ENCODE peak calls at places on chromosomes 3 and 15, in seven cellular contexts. One of them, this sample, is unnamed.
A peak's percentile ranks its signal among the peaks of the same experiment; 100 is the strongest.

GRCh38 chr3:195253981-195254432 is 17.0 kb downstream of the XXYLT1 start:
- DNase-seq in GM04504: no peak
- DNase-seq in NCI-H2171 treated with DMSO at 0.1 percent for 48 hours: no peak
- DNase-seq in heart left ventricle: no peak
- DNase-seq in H54: no peak
- DNase-seq in NCI-H1436: no peak
- DNase-seq in activated CD4-positive, CD25-positive, alpha-beta regulatory T cell: no peak
- DNase-seq in this sample: no peak

GRCh38 chr3:46516521-46516920 is 18.7 kb downstream of the RTP3 start:
- DNase-seq in GM04504: no peak
- DNase-seq in NCI-H2171 treated with DMSO at 0.1 percent for 48 hours: no peak
- DNase-seq in heart left ventricle: no peak
- DNase-seq in H54: no peak
- DNase-seq in NCI-H1436: no peak
- DNase-seq in activated CD4-positive, CD25-positive, alpha-beta regulatory T cell: no peak
- DNase-seq in this sample: no peak

GRCh38 chr3:52090620-52091468 is 34.5 kb upstream of the DUSP7 start:
- DNase-seq in GM04504: no peak
- DNase-seq in NCI-H2171 treated with DMSO at 0.1 percent for 48 hours: no peak
- DNase-seq in heart left ventricle: peak; percentile 23
- DNase-seq in H54: no peak
- DNase-seq in NCI-H1436: no peak
- DNase-seq in activated CD4-positive, CD25-positive, alpha-beta regulatory T cell: no peak
- DNase-seq in this sample: no peak

GRCh38 chr3:42028474-42028873 is 62.7 kb upstream of the TRAK1 start:
- DNase-seq in GM04504: no peak
- DNase-seq in NCI-H2171 treated with DMSO at 0.1 percent for 48 hours: no peak
- DNase-seq in heart left ventricle: peak; percentile 42
- DNase-seq in H54: no peak
- DNase-seq in NCI-H1436: no peak
- DNase-seq in activated CD4-positive, CD25-positive, alpha-beta regulatory T cell: no peak
- DNase-seq in this sample: no peak

GRCh38 chr15:49314729-49315128 is 108.3 kb upstream of the FGF7 start:
- DNase-seq in GM04504: no peak
- DNase-seq in NCI-H2171 treated with DMSO at 0.1 percent for 48 hours: no peak
- DNase-seq in heart left ventricle: peak; percentile 35
- DNase-seq in H54: no peak
- DNase-seq in NCI-H1436: no peak
- DNase-seq in activated CD4-positive, CD25-positive, alpha-beta regulatory T cell: no peak
- DNase-seq in this sample: no peak

GRCh38 chr3:13144163-13145023 is 71.2 kb upstream of the IQSEC1 start:
- DNase-seq in GM04504: no peak
- DNase-seq in NCI-H2171 treated with DMSO at 0.1 percent for 48 hours: no peak
- DNase-seq in heart left ventricle: no peak
- DNase-seq in H54: no peak
- DNase-seq in NCI-H1436: no peak
- DNase-seq in activated CD4-positive, CD25-positive, alpha-beta regulatory T cell: no peak
- DNase-seq in this sample: no peak

GRCh38 chr3:156382458-156383346 is 172.2 kb downstream of the SSR3 start:
- DNase-seq in GM04504: no peak
- DNase-seq in NCI-H2171 treated with DMSO at 0.1 percent for 48 hours: no peak
- DNase-seq in heart left ventricle: no peak
- DNase-seq in H54: peak; percentile 23
- DNase-seq in NCI-H1436: peak; percentile 3
- DNase-seq in activated CD4-positive, CD25-positive, alpha-beta regulatory T cell: no peak
- DNase-seq in this sample: peak; percentile 26

GRCh38 chr3:65587650-65588439 is 450.9 kb downstream of the MAGI1 start:
- DNase-seq in GM04504: no peak
- DNase-seq in NCI-H2171 treated with DMSO at 0.1 percent for 48 hours: no peak
- DNase-seq in heart left ventricle: no peak
- DNase-seq in H54: no peak
- DNase-seq in NCI-H1436: no peak
- DNase-seq in activated CD4-positive, CD25-positive, alpha-beta regulatory T cell: no peak
- DNase-seq in this sample: no peak

GRCh38 chr15:20295238-20295811 is 246.3 kb downstream of the GOLGA6L6 start:
- DNase-seq in GM04504: no peak
- DNase-seq in NCI-H2171 treated with DMSO at 0.1 percent for 48 hours: no peak
- DNase-seq in heart left ventricle: no peak
- DNase-seq in H54: no peak
- DNase-seq in NCI-H1436: no peak
- DNase-seq in activated CD4-positive, CD25-positive, alpha-beta regulatory T cell: no peak
- DNase-seq in this sample: no peak

GRCh38 chr3:16322189-16322588 is 57.2 kb downstream of the OXNAD1 start:
- DNase-seq in GM04504: no peak
- DNase-seq in NCI-H2171 treated with DMSO at 0.1 percent for 48 hours: peak; percentile 17
- DNase-seq in heart left ventricle: no peak
- DNase-seq in H54: no peak
- DNase-seq in NCI-H1436: no peak
- DNase-seq in activated CD4-positive, CD25-positive, alpha-beta regulatory T cell: no peak
- DNase-seq in this sample: no peak

GRCh38 chr3:19934098-19934566 is at the start of gene EFHB:
- DNase-seq in GM04504: no peak
- DNase-seq in NCI-H2171 treated with DMSO at 0.1 percent for 48 hours: peak; percentile 21
- DNase-seq in heart left ventricle: peak; percentile 37
- DNase-seq in H54: no peak
- DNase-seq in NCI-H1436: peak; percentile 64
- DNase-seq in activated CD4-positive, CD25-positive, alpha-beta regulatory T cell: no peak
- DNase-seq in this sample: no peak

GRCh38 chr15:59200560-59200959 is 6.1 kb upstream of the LDHAL6B start:
- DNase-seq in GM04504: no peak
- DNase-seq in NCI-H2171 treated with DMSO at 0.1 percent for 48 hours: no peak
- DNase-seq in heart left ventricle: no peak
- DNase-seq in H54: no peak
- DNase-seq in NCI-H1436: no peak
- DNase-seq in activated CD4-positive, CD25-positive, alpha-beta regulatory T cell: no peak
- DNase-seq in this sample: no peak

GRCh38 chr15:76149291-76149910 is 89.6 kb downstream of the TMEM266 start:
- DNase-seq in GM04504: no peak
- DNase-seq in NCI-H2171 treated with DMSO at 0.1 percent for 48 hours: peak; percentile 8
- DNase-seq in heart left ventricle: no peak
- DNase-seq in H54: no peak
- DNase-seq in NCI-H1436: no peak
- DNase-seq in activated CD4-positive, CD25-positive, alpha-beta regulatory T cell: no peak
- DNase-seq in this sample: no peak

GRCh38 chr3:169914321-169914720 is 2.9 kb downstream of the SAMD7 start:
- DNase-seq in GM04504: peak; percentile 4
- DNase-seq in NCI-H2171 treated with DMSO at 0.1 percent for 48 hours: no peak
- DNase-seq in heart left ventricle: no peak
- DNase-seq in H54: peak; percentile 6
- DNase-seq in NCI-H1436: no peak
- DNase-seq in activated CD4-positive, CD25-positive, alpha-beta regulatory T cell: no peak
- DNase-seq in this sample: no peak

GRCh38 chr15:67696087-67696486 is 129.2 kb upstream of the SKOR1 start:
- DNase-seq in GM04504: no peak
- DNase-seq in NCI-H2171 treated with DMSO at 0.1 percent for 48 hours: no peak
- DNase-seq in heart left ventricle: no peak
- DNase-seq in H54: no peak
- DNase-seq in NCI-H1436: no peak
- DNase-seq in activated CD4-positive, CD25-positive, alpha-beta regulatory T cell: no peak
- DNase-seq in this sample: no peak

GRCh38 chr3:195809796-195810454 is 1.8 kb downstream of the MUC4 start:
- DNase-seq in GM04504: no peak
- DNase-seq in NCI-H2171 treated with DMSO at 0.1 percent for 48 hours: no peak
- DNase-seq in heart left ventricle: no peak
- DNase-seq in H54: peak; percentile 77
- DNase-seq in NCI-H1436: no peak
- DNase-seq in activated CD4-positive, CD25-positive, alpha-beta regulatory T cell: no peak
- DNase-seq in this sample: no peak

GRCh38 chr3:127610105-127610504 is 11.9 kb downstream of the MCM2 start:
- DNase-seq in GM04504: no peak
- DNase-seq in NCI-H2171 treated with DMSO at 0.1 percent for 48 hours: no peak
- DNase-seq in heart left ventricle: no peak
- DNase-seq in H54: peak; percentile 47
- DNase-seq in NCI-H1436: no peak
- DNase-seq in activated CD4-positive, CD25-positive, alpha-beta regulatory T cell: no peak
- DNase-seq in this sample: no peak

GRCh38 chr15:77674327-77674726 is 41.6 kb upstream of the LINGO1 start:
- DNase-seq in GM04504: no peak
- DNase-seq in NCI-H2171 treated with DMSO at 0.1 percent for 48 hours: no peak
- DNase-seq in heart left ventricle: no peak
- DNase-seq in H54: no peak
- DNase-seq in NCI-H1436: no peak
- DNase-seq in activated CD4-positive, CD25-positive, alpha-beta regulatory T cell: no peak
- DNase-seq in this sample: no peak

GRCh38 chr3:144866504-144866903 is 894.9 kb downstream of the DIPK2A start:
- DNase-seq in GM04504: peak; percentile 31
- DNase-seq in NCI-H2171 treated with DMSO at 0.1 percent for 48 hours: no peak
- DNase-seq in heart left ventricle: no peak
- DNase-seq in H54: no peak
- DNase-seq in NCI-H1436: no peak
- DNase-seq in activated CD4-positive, CD25-positive, alpha-beta regulatory T cell: no peak
- DNase-seq in this sample: no peak

GRCh38 chr3:4302747-4303146 is 422 bp upstream of the SETMAR start:
- DNase-seq in GM04504: no peak
- DNase-seq in NCI-H2171 treated with DMSO at 0.1 percent for 48 hours: no peak
- DNase-seq in heart left ventricle: no peak
- DNase-seq in H54: no peak
- DNase-seq in NCI-H1436: no peak
- DNase-seq in activated CD4-positive, CD25-positive, alpha-beta regulatory T cell: no peak
- DNase-seq in this sample: no peak

GRCh38 chr3:55899887-55900286 is 412.8 kb upstream of the WNT5A start:
- DNase-seq in GM04504: no peak
- DNase-seq in NCI-H2171 treated with DMSO at 0.1 percent for 48 hours: no peak
- DNase-seq in heart left ventricle: no peak
- DNase-seq in H54: no peak
- DNase-seq in NCI-H1436: no peak
- DNase-seq in activated CD4-positive, CD25-positive, alpha-beta regulatory T cell: no peak
- DNase-seq in this sample: peak; percentile 42

GRCh38 chr3:170740726-170741591 is 129.0 kb downstream of the RPL22L1 start:
- DNase-seq in GM04504: peak; percentile 94
- DNase-seq in NCI-H2171 treated with DMSO at 0.1 percent for 48 hours: peak; percentile 37
- DNase-seq in heart left ventricle: peak; percentile 46
- DNase-seq in H54: peak; percentile 20
- DNase-seq in NCI-H1436: no peak
- DNase-seq in activated CD4-positive, CD25-positive, alpha-beta regulatory T cell: no peak
- DNase-seq in this sample: no peak

GRCh38 chr3:194364652-194365434 is 4.7 kb downstream of the LRRC15 start:
- DNase-seq in GM04504: peak; percentile 83
- DNase-seq in NCI-H2171 treated with DMSO at 0.1 percent for 48 hours: peak; percentile 56
- DNase-seq in heart left ventricle: no peak
- DNase-seq in H54: peak; percentile 76
- DNase-seq in NCI-H1436: peak; percentile 32
- DNase-seq in activated CD4-positive, CD25-positive, alpha-beta regulatory T cell: no peak
- DNase-seq in this sample: no peak

GRCh38 chr3:103136621-103137020 is 701.8 kb downstream of the ZPLD1 start:
- DNase-seq in GM04504: no peak
- DNase-seq in NCI-H2171 treated with DMSO at 0.1 percent for 48 hours: no peak
- DNase-seq in heart left ventricle: no peak
- DNase-seq in H54: no peak
- DNase-seq in NCI-H1436: peak; percentile 21
- DNase-seq in activated CD4-positive, CD25-positive, alpha-beta regulatory T cell: no peak
- DNase-seq in this sample: no peak

GRCh38 chr15:43792761-43793493 is 807 bp downstream of the SERF2 start:
- DNase-seq in GM04504: no peak
- DNase-seq in NCI-H2171 treated with DMSO at 0.1 percent for 48 hours: no peak
- DNase-seq in heart left ventricle: peak; percentile 56
- DNase-seq in H54: no peak
- DNase-seq in NCI-H1436: no peak
- DNase-seq in activated CD4-positive, CD25-positive, alpha-beta regulatory T cell: no peak
- DNase-seq in this sample: peak; percentile 60

GRCh38 chr15:34065261-34065660 is 26.3 kb upstream of the AVEN start:
- DNase-seq in GM04504: no peak
- DNase-seq in NCI-H2171 treated with DMSO at 0.1 percent for 48 hours: no peak
- DNase-seq in heart left ventricle: no peak
- DNase-seq in H54: no peak
- DNase-seq in NCI-H1436: no peak
- DNase-seq in activated CD4-positive, CD25-positive, alpha-beta regulatory T cell: no peak
- DNase-seq in this sample: no peak

GRCh38 chr15:55993111-55993803 is at the start of gene NEDD4:
- DNase-seq in GM04504: peak; percentile 72
- DNase-seq in NCI-H2171 treated with DMSO at 0.1 percent for 48 hours: peak; percentile 84
- DNase-seq in heart left ventricle: peak; percentile 93
- DNase-seq in H54: peak; percentile 70
- DNase-seq in NCI-H1436: peak; percentile 76
- DNase-seq in activated CD4-positive, CD25-positive, alpha-beta regulatory T cell: peak; percentile 36
- DNase-seq in this sample: peak; percentile 87

GRCh38 chr3:44019736-44020135 is 221.9 kb upstream of the TOPAZ1 start:
- DNase-seq in GM04504: no peak
- DNase-seq in NCI-H2171 treated with DMSO at 0.1 percent for 48 hours: no peak
- DNase-seq in heart left ventricle: no peak
- DNase-seq in H54: no peak
- DNase-seq in NCI-H1436: no peak
- DNase-seq in activated CD4-positive, CD25-positive, alpha-beta regulatory T cell: no peak
- DNase-seq in this sample: no peak

GRCh38 chr3:57003676-57004075 is 56.8 kb upstream of the SPATA12 start:
- DNase-seq in GM04504: no peak
- DNase-seq in NCI-H2171 treated with DMSO at 0.1 percent for 48 hours: no peak
- DNase-seq in heart left ventricle: no peak
- DNase-seq in H54: no peak
- DNase-seq in NCI-H1436: no peak
- DNase-seq in activated CD4-positive, CD25-positive, alpha-beta regulatory T cell: no peak
- DNase-seq in this sample: no peak

GRCh38 chr3:32869513-32870047 is 51.8 kb downstream of the TRIM71 start:
- DNase-seq in GM04504: no peak
- DNase-seq in NCI-H2171 treated with DMSO at 0.1 percent for 48 hours: no peak
- DNase-seq in heart left ventricle: no peak
- DNase-seq in H54: no peak
- DNase-seq in NCI-H1436: no peak
- DNase-seq in activated CD4-positive, CD25-positive, alpha-beta regulatory T cell: no peak
- DNase-seq in this sample: no peak

GRCh38 chr15:98853593-98854420 is 153.8 kb downstream of the PGPEP1L start:
- DNase-seq in GM04504: no peak
- DNase-seq in NCI-H2171 treated with DMSO at 0.1 percent for 48 hours: no peak
- DNase-seq in heart left ventricle: no peak
- DNase-seq in H54: no peak
- DNase-seq in NCI-H1436: no peak
- DNase-seq in activated CD4-positive, CD25-positive, alpha-beta regulatory T cell: no peak
- DNase-seq in this sample: no peak

GRCh38 chr3:141737108-141737507 is 990 bp upstream of the RNF7 start:
- DNase-seq in GM04504: no peak
- DNase-seq in NCI-H2171 treated with DMSO at 0.1 percent for 48 hours: no peak
- DNase-seq in heart left ventricle: no peak
- DNase-seq in H54: no peak
- DNase-seq in NCI-H1436: no peak
- DNase-seq in activated CD4-positive, CD25-positive, alpha-beta regulatory T cell: no peak
- DNase-seq in this sample: peak; percentile 46

GRCh38 chr3:186406669-186407635 is 44.9 kb upstream of the DGKG start:
- DNase-seq in GM04504: no peak
- DNase-seq in NCI-H2171 treated with DMSO at 0.1 percent for 48 hours: no peak
- DNase-seq in heart left ventricle: peak; percentile 88
- DNase-seq in H54: no peak
- DNase-seq in NCI-H1436: no peak
- DNase-seq in activated CD4-positive, CD25-positive, alpha-beta regulatory T cell: no peak
- DNase-seq in this sample: no peak

GRCh38 chr15:45402955-45403892 is 24.9 kb upstream of the GATM start:
- DNase-seq in GM04504: peak; percentile 14
- DNase-seq in NCI-H2171 treated with DMSO at 0.1 percent for 48 hours: no peak
- DNase-seq in heart left ventricle: peak; percentile 41
- DNase-seq in H54: peak; percentile 33
- DNase-seq in NCI-H1436: no peak
- DNase-seq in activated CD4-positive, CD25-positive, alpha-beta regulatory T cell: peak; percentile 23
- DNase-seq in this sample: peak; percentile 68

GRCh38 chr3:102089904-102090492 is 240.7 kb downstream of the NFKBIZ start:
- DNase-seq in GM04504: peak; percentile 83
- DNase-seq in NCI-H2171 treated with DMSO at 0.1 percent for 48 hours: no peak
- DNase-seq in heart left ventricle: no peak
- DNase-seq in H54: no peak
- DNase-seq in NCI-H1436: no peak
- DNase-seq in activated CD4-positive, CD25-positive, alpha-beta regulatory T cell: no peak
- DNase-seq in this sample: no peak

This sample was measured in OCI-LY7.